ENCODE peak calls at places on chromosomes 5 and 9, in nine cellular contexts. N, M, F, K, G, J, B, U and W are unnamed samples.

GRCh38 chr5:105696440-105696839 is 1974.3 kb downstream of the EFNA5 start:
- DNase-seq in M (no peak), G (no peak), N (no peak), J (no peak), B (no peak), F (no peak), K (no peak), U (no peak), W (no peak)

GRCh38 chr9:120915854-120916495 is 10.6 kb downstream of the TRAF1 start:
- DNase-seq in J (no peak), N (no peak), F (peak), B (peak), G (no peak), U (no peak), M (no peak), K (no peak), W (no peak)

GRCh38 chr5:127228540-127229184 is 61.9 kb upstream of the MEGF10 start:
- DNase-seq in U (no peak), G (no peak), M (no peak), J (no peak), F (no peak), N (no peak), K (no peak), B (peak), W (no peak)

GRCh38 chr5:127650022-127650421 is 1.1 kb downstream of the CTXN3 start:
- DNase-seq in U (peak), F (no peak), B (no peak), G (no peak), M (no peak), K (no peak), J (no peak), N (no peak), W (no peak)

GRCh38 chr9:131656356-131657030 is 83.4 kb downstream of the RAPGEF1 start:
- DNase-seq in K (peak), G (no peak), F (peak), U (no peak), N (peak), B (peak), J (peak), M (peak), W (peak)

GRCh38 chr9:128705051-128705965 is 3.0 kb downstream of the PKN3 start:
- DNase-seq in U (no peak), N (no peak), B (no peak), J (no peak), G (no peak), M (no peak), F (no peak), K (no peak), W (no peak)

GRCh38 chr5:72093824-72094223 is 13.5 kb upstream of the MAP1B start:
- DNase-seq in U (no peak), G (no peak), B (no peak), N (no peak), J (no peak), K (no peak), M (no peak), F (no peak), W (no peak)

GRCh38 chr9:19085295-19085694 is 17.4 kb downstream of the HAUS6 start:
- DNase-seq in K (no peak), M (no peak), G (no peak), B (no peak), N (no peak), J (no peak), U (peak), F (no peak), W (no peak)

GRCh38 chr5:172637122-172637580 is 3.9 kb upstream of the NEURL1B start:
- DNase-seq in K (no peak), U (no peak), F (no peak), G (no peak), J (no peak), B (no peak), M (no peak), N (no peak), W (no peak)

GRCh38 chr5:52856564-52856963 is 68.8 kb downstream of the ITGA1 start:
- DNase-seq in M (no peak), N (no peak), B (no peak), F (no peak), U (no peak), G (no peak), K (no peak), J (no peak), W (no peak)

GRCh38 chr5:177421046-177421798 is 5.3 kb upstream of the GRK6 start:
- DNase-seq in U (no peak), F (no peak), K (no peak), B (no peak), M (no peak), G (no peak), J (no peak), N (no peak), W (no peak)

GRCh38 chr5:146034127-146034526 is 71.2 kb downstream of the PLAC8L1 start:
- DNase-seq in K (no peak), M (no peak), B (no peak), N (no peak), J (no peak), G (no peak), F (no peak), U (no peak), W (no peak)

GRCh38 chr5:80191991-80192398 is 63.9 kb downstream of the SERINC5 start:
- DNase-seq in J (peak), B (peak), U (no peak), K (no peak), N (no peak), F (peak), M (peak), G (no peak), W (no peak)

GRCh38 chr9:90789862-90790261 is 11.8 kb upstream of the SYK start:
- DNase-seq in F (no peak), M (no peak), N (no peak), U (no peak), J (no peak), G (no peak), K (no peak), B (no peak), W (no peak)

GRCh38 chr5:66744040-66744439 is 147.8 kb downstream of the MAST4 start:
- DNase-seq in K (no peak), J (peak), M (no peak), U (peak), G (no peak), B (no peak), N (no peak), F (no peak), W (no peak)

GRCh38 chr5:43874772-43875171 is 271.8 kb downstream of the NNT start:
- DNase-seq in U (peak), J (no peak), N (no peak), B (no peak), K (no peak), G (no peak), M (peak), F (no peak), W (no peak)

GRCh38 chr5:74034738-74035137 is 408.7 kb downstream of the ARHGEF28 start:
- DNase-seq in B (no peak), N (no peak), J (no peak), M (no peak), G (no peak), U (peak), F (no peak), K (no peak), W (no peak)

GRCh38 chr5:68562308-68562707 is 346.8 kb downstream of the PIK3R1 start:
- DNase-seq in M (peak), J (no peak), U (peak), N (no peak), F (no peak), G (no peak), K (no peak), B (no peak), W (no peak)

GRCh38 chr5:88675758-88676636 is 207.0 kb downstream of the MEF2C start:
- DNase-seq in N (no peak), B (no peak), M (no peak), U (peak), J (no peak), G (no peak), F (no peak), K (no peak), W (no peak)

GRCh38 chr9:93057703-93058356 is 671 bp upstream of the SUSD3 start:
- DNase-seq in G (no peak), B (no peak), J (no peak), N (no peak), F (no peak), K (peak), M (no peak), U (no peak), W (no peak)

GRCh38 chr5:120465281-120465961 is 1.3 kb downstream of the PRR16 start:
- DNase-seq in U (peak), B (no peak), K (peak), G (no peak), N (peak), M (peak), J (peak), F (no peak), W (no peak)

GRCh38 chr9:134360897-134361296 is 34.6 kb downstream of the RXRA start:
- DNase-seq in M (peak), K (no peak), J (peak), B (no peak), G (no peak), F (no peak), U (peak), N (no peak), W (no peak)

GRCh38 chr9:16654727-16655126 is 215.7 kb downstream of the BNC2 start:
- DNase-seq in K (no peak), B (no peak), U (no peak), F (no peak), N (no peak), G (no peak), M (no peak), J (no peak), W (no peak)

GRCh38 chr5:175715627-175716522 is 58.0 kb downstream of the HRH2 start:
- DNase-seq in K (no peak), U (no peak), G (no peak), F (no peak), M (no peak), N (no peak), J (no peak), B (no peak), W (no peak)

GRCh38 chr5:180159756-180160155 is 49.3 kb downstream of the RASGEF1C start:
- DNase-seq in M (no peak), N (no peak), F (no peak), B (no peak), U (peak), J (no peak), G (no peak), K (no peak), W (no peak)

GRCh38 chr9:86700601-86701000 is 246.7 kb downstream of the GAS1 start:
- DNase-seq in B (no peak), G (no peak), F (no peak), U (peak), J (peak), N (no peak), K (no peak), M (peak), W (no peak)

GRCh38 chr9:336039-336438 is 121.4 kb downstream of the DOCK8 start:
- DNase-seq in U (no peak), J (no peak), F (no peak), G (no peak), M (no peak), N (no peak), B (no peak), K (no peak), W (no peak)

GRCh38 chr5:96669919-96670318 is 7.7 kb downstream of the CAST start:
- DNase-seq in J (no peak), F (no peak), M (no peak), U (no peak), N (no peak), B (no peak), G (no peak), K (no peak), W (no peak)

GRCh38 chr5:38871211-38871610 is 25.4 kb downstream of the OSMR start:
- DNase-seq in G (peak), B (no peak), K (no peak), F (no peak), U (no peak), N (no peak), M (no peak), J (no peak), W (no peak)

GRCh38 chr5:168086104-168086610 is 205.3 kb upstream of the WWC1 start:
- DNase-seq in G (no peak), N (no peak), U (peak), F (no peak), J (no peak), K (no peak), M (no peak), B (no peak), W (no peak)

DNA sequence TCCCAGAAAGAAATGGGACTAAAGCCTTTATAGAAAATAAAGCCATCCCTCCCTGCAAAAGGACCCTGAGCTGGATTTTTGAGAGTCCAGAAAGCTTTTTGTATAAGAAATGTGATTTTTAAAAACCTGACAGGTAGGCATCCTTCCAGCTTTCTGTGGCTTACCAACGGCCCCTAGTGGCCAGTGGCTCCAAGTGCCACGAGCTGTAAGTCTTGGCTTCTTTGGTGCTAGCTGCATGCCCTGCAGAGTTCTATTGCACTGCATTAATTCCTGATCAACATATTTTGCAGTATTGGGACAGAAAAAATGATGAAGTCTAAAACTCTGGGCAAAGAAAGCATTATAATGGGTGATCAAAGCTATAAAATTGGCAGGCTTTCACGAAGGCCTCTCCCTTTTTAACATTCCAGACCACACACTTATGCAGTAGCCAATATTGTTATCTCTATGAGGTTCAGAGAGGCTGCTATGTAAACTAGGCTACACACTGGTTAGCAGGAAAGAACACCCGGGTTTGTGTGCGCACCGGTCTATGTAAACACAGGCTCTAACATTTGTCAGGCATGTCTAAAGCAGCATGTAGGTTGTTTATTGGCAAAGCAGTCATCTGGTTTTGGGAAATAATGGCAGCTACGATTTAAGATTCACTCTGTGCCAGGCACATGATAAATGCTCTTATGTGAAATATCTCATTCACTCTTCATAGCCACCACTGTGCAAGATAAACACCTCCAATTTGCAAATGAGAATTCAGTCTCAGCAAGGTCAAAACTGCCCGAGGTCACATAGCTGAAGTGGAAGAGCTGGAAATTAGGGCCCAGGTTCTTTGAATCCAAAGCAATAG is 55.2 kb downstream of the NMUR2 start:
- DNase-seq in N (no peak), F (no peak), G (peak), M (peak), K (no peak), B (no peak), J (peak), U (peak), W (no peak)
- TF ChIP-seq CTCF in N (peak), F (peak), G (peak), M (peak), K (no peak), B (peak), J (peak), U (peak), W (peak)

DNA sequence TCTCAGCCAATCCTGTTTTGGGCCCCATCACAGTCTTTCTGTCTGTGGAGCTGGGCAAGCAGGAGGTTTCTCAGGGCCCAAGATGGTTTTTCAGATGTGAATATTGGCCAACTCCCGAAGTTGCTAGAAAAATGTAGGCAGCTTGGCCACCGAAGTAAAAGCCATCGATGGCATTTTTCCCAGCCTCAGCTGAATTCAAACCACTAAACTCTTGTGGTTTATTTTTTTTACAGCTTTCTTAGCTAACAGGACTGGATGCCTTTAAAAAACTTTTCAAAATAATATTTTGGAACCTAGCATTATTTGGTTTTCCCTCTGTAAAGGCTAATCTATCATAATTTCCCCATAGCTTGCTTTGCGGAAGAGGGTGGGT is 102.4 kb upstream of the ERCC6L2 start:
- DNase-seq in J (no peak), B (no peak), G (no peak), N (no peak), K (no peak), U (peak), M (no peak), F (no peak), W (no peak)
- TF ChIP-seq CTCF in J (no peak), B (no peak), G (no peak), N (no peak), K (no peak), U (no peak), M (no peak), F (no peak), W (no peak)

GRCh38 chr5:54969856-54970828 is 15.3 kb downstream of the ESM1 start:
- DNase-seq in G (no peak), F (no peak), U (no peak), M (no peak), N (no peak), B (no peak), K (no peak), J (no peak), W (no peak)
- TF ChIP-seq CTCF in G (no peak), F (no peak), U (no peak), M (no peak), N (no peak), B (no peak), K (no peak), J (no peak), W (no peak)

GRCh38 chr5:76862986-76863385 is 13.2 kb downstream of the S100Z start:
- DNase-seq in B (no peak), F (no peak), K (no peak), M (no peak), J (no peak), U (no peak), N (no peak), G (no peak), W (no peak)

GRCh38 chr5:76870046-76870445 is 20.2 kb downstream of the S100Z start:
- DNase-seq in N (no peak), B (no peak), M (no peak), K (no peak), G (no peak), F (no peak), U (no peak), J (no peak), W (no peak)

GRCh38 chr5:76867027-76867426 is 17.2 kb downstream of the S100Z start:
- DNase-seq in F (no peak), K (no peak), N (no peak), B (no peak), M (no peak), U (no peak), G (no peak), J (no peak), W (no peak)

GRCh38 chr5:76866503-76866902 is 16.7 kb downstream of the S100Z start:
- DNase-seq in M (no peak), J (no peak), U (no peak), B (no peak), K (no peak), G (no peak), F (no peak), N (no peak), W (no peak)

GRCh38 chr5:76867827-76868693 is 18.2 kb downstream of the S100Z start:
- DNase-seq in M (peak), K (peak), G (peak), J (peak), U (peak), F (peak), B (peak), N (no peak), W (no peak)
- TF ChIP-seq CTCF in M (peak), K (no peak), G (peak), J (peak), U (peak), F (peak), B (peak), N (peak), W (peak)

GRCh38 chr5:111389390-111390082 is 122.8 kb downstream of the STARD4 start:
- DNase-seq in B (no peak), M (no peak), G (no peak), K (no peak), J (no peak), N (no peak), F (no peak), U (no peak), W (no peak)
- TF ChIP-seq CTCF in B (no peak), M (no peak), G (no peak), K (no peak), J (no peak), N (no peak), F (no peak), U (no peak), W (no peak)

DNA sequence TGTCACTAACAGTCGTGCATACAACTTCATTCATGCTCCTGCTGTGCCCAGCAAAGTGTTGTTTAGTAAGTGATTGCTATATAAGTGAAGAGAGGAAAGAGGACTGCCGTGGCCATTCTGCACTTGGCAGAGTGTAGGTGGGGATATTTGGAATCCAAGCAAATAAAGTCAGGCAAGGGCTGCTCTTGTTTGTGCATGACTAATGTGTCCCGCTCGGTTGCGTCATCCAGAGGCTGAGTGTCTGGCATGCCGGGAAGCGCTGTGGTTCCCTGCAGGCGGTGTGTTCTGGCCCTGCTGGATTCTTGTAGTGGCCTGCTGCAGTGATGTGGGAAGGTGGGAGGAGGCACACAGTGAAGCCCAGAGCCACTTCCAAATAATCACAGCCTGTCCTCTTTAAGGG is 136.9 kb upstream of the ANKH start:
- DNase-seq in J (peak), K (no peak), M (peak), G (peak), B (no peak), F (no peak), N (peak), U (peak), W (peak)
- TF ChIP-seq CTCF in J (no peak), K (no peak), M (no peak), G (no peak), B (no peak), F (no peak), N (no peak), U (no peak), W (no peak)

DNA sequence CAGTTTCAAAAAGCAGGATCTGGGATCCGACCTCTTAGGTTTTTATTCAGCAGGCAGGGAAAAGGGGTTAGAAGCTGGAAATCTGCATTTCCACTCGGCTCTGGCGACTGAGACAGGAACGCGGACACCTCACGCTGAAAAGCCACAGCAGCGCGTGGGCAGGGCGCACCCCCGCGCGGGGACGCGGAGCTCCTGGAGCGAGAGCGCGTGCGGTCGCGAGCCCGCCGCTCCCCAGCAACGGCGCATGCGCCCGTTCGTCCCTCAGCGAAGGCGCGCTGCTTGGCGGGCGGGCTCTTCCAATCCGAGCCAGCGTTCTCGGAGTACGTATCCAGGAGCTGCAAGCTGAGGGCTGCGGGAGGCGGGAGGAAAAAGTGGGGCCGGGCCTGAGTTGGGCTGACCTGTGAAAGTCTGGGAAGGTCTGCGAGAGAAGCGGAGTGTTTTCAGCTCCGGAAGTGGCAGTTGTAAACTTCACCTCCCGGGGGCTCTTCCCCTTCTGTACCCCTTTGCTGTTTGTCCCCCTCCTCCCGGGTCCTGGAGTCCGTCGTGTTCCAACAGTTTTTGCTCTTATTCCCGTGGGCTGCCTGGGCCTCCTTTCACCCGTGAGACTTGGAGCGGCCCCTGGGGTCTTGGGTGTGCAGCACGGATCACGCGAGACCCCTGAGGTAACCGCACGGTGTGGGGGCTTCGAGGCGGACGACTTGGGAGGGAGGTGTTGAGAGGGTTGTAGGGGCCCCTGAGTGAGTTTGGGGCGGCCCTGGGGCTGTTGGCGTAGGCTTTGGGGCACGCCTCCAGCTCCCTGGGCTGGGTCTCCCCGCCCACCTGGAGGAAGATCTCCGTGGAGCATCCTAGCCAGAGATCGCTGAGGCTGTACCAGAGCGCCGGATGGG is at the start of gene CCDC171:
- DNase-seq in J (peak), K (peak), G (no peak), U (peak), F (peak), N (peak), M (peak), B (peak), W (peak)
- TF ChIP-seq CTCF in J (no peak), K (no peak), G (no peak), U (no peak), F (no peak), N (no peak), M (peak), B (no peak), W (no peak)

GRCh38 chr5:98796197-98796972 is 22.9 kb downstream of the RGMB start:
- DNase-seq in M (no peak), K (no peak), G (peak), B (peak), N (no peak), J (no peak), U (peak), F (peak), W (no peak)
- TF ChIP-seq CTCF in M (peak), K (peak), G (peak), B (peak), N (peak), J (peak), U (peak), F (peak), W (peak)

GRCh38 chr5:144219869-144220268 is 49.2 kb downstream of the KCTD16 start:
- DNase-seq in G (no peak), J (no peak), F (no peak), B (no peak), N (no peak), M (no peak), U (no peak), K (no peak), W (no peak)
- TF ChIP-seq CTCF in G (no peak), J (no peak), F (no peak), B (no peak), N (no peak), M (no peak), U (no peak), K (no peak), W (no peak)